ENCODE peak calls at places on chromosomes 1 and 21, in four cellular contexts. One of them, this sample, is unnamed.
A peak's percentile ranks its signal among the peaks of the same experiment; 100 is the strongest.

GRCh38 chr1:65079941-65080340 is 68.1 kb upstream of the AK4 start:
- DNase-seq in OCI-LY7: no peak
- DNase-seq in Calu3: no peak
- DNase-seq in AG09309: no peak
- DNase-seq in this sample: no peak

GRCh38 chr1:159171688-159172501 is 480 bp downstream of the CADM3 start:
- DNase-seq in OCI-LY7: no peak
- DNase-seq in Calu3: no peak
- DNase-seq in AG09309: no peak
- DNase-seq in this sample: peak; percentile 28

GRCh38 chr1:154181944-154182341 is 10.0 kb downstream of the TPM3 start:
- DNase-seq in OCI-LY7: peak; percentile 79
- DNase-seq in Calu3: no peak
- DNase-seq in AG09309: no peak
- DNase-seq in this sample: no peak

GRCh38 chr1:110292327-110292741 is 46.8 kb upstream of the RBM15 start:
- DNase-seq in OCI-LY7: no peak
- DNase-seq in Calu3: peak; percentile 14
- DNase-seq in AG09309: peak; percentile 42
- DNase-seq in this sample: no peak

GRCh38 chr1:242056988-242057744 is 58.3 kb upstream of the MAP1LC3C start:
- DNase-seq in OCI-LY7: no peak
- DNase-seq in Calu3: no peak
- DNase-seq in AG09309: no peak
- DNase-seq in this sample: no peak

GRCh38 chr1:77984629-77985028 is 5.8 kb upstream of the FUBP1 start:
- DNase-seq in OCI-LY7: no peak
- DNase-seq in Calu3: no peak
- DNase-seq in AG09309: no peak
- DNase-seq in this sample: no peak

GRCh38 chr1:206468571-206468970 is 1.7 kb upstream of the IKBKE start:
- DNase-seq in OCI-LY7: peak; percentile 45
- DNase-seq in Calu3: no peak
- DNase-seq in AG09309: no peak
- DNase-seq in this sample: no peak

GRCh38 chr1:1434131-1434811 is 1.2 kb upstream of the VWA1 start:
- DNase-seq in OCI-LY7: no peak
- DNase-seq in Calu3: peak; percentile 58
- DNase-seq in AG09309: no peak
- DNase-seq in this sample: no peak

GRCh38 chr1:108050911-108051624 is 86.1 kb upstream of the VAV3 start:
- DNase-seq in OCI-LY7: no peak
- DNase-seq in Calu3: no peak
- DNase-seq in AG09309: no peak
- DNase-seq in this sample: peak; percentile 12

GRCh38 chr1:13543927-13544556 is 30.2 kb upstream of the LRRC38 start:
- DNase-seq in OCI-LY7: no peak
- DNase-seq in Calu3: no peak
- DNase-seq in AG09309: no peak
- DNase-seq in this sample: no peak

GRCh38 chr1:48674641-48675040 is 102.0 kb downstream of the BEND5 start:
- DNase-seq in OCI-LY7: no peak
- DNase-seq in Calu3: peak; percentile 27
- DNase-seq in AG09309: no peak
- DNase-seq in this sample: peak; percentile 72

GRCh38 chr1:88736633-88737248 is 52.7 kb downstream of the PKN2 start:
- DNase-seq in OCI-LY7: peak; percentile 12
- DNase-seq in Calu3: peak; percentile 66
- DNase-seq in AG09309: peak; percentile 2
- DNase-seq in this sample: peak; percentile 16

GRCh38 chr1:64965239-64966157 is 851 bp downstream of the JAK1 start:
- DNase-seq in OCI-LY7: peak; percentile 86
- DNase-seq in Calu3: peak; percentile 48
- DNase-seq in AG09309: no peak
- DNase-seq in this sample: peak; percentile 67

GRCh38 chr1:8862528-8862927 is 16.0 kb downstream of the ENO1 start:
- DNase-seq in OCI-LY7: peak; percentile 57
- DNase-seq in Calu3: peak; percentile 31
- DNase-seq in AG09309: no peak
- DNase-seq in this sample: peak; percentile 18

GRCh38 chr1:82838066-82838465 is 1037.3 kb downstream of the ADGRL2 start:
- DNase-seq in OCI-LY7: no peak
- DNase-seq in Calu3: no peak
- DNase-seq in AG09309: no peak
- DNase-seq in this sample: no peak

GRCh38 chr21:31873275-31873695 is 465 bp downstream of the HUNK start:
- DNase-seq in OCI-LY7: no peak
- DNase-seq in Calu3: peak; percentile 32
- DNase-seq in AG09309: no peak
- DNase-seq in this sample: peak; percentile 77

GRCh38 chr1:68449901-68450300 is at the start of gene RPE65:
- DNase-seq in OCI-LY7: no peak
- DNase-seq in Calu3: no peak
- DNase-seq in AG09309: no peak
- DNase-seq in this sample: peak; percentile 15

GRCh38 chr1:39214998-39215873 is 10.7 kb downstream of the MACF1 start:
- DNase-seq in OCI-LY7: peak; percentile 78
- DNase-seq in Calu3: no peak
- DNase-seq in AG09309: no peak
- DNase-seq in this sample: no peak

GRCh38 chr1:66276229-66276628 is 257.7 kb upstream of the SGIP1 start:
- DNase-seq in OCI-LY7: no peak
- DNase-seq in Calu3: no peak
- DNase-seq in AG09309: no peak
- DNase-seq in this sample: no peak